ENCODE peak calls at places on chromosomes 12 and 14, in five cellular contexts. Y, Z, T, A and X are unnamed samples.

GRCh38 chr12:51009038-51009437 is 17.1 kb downstream of the SLC11A2 start:
- DNase-seq in Y (peak), T (peak), A (no peak), Z (no peak), X (no peak)

GRCh38 chr14:100568164-100568997 is 18.8 kb downstream of the BEGAIN start:
- DNase-seq in T (no peak), Z (no peak), A (no peak), Y (no peak), X (no peak)

GRCh38 chr14:36315159-36315853 is 5.1 kb downstream of the MBIP start:
- DNase-seq in T (no peak), Z (no peak), A (no peak), Y (no peak), X (no peak)

GRCh38 chr12:54231236-54231635 is 42.5 kb upstream of the SMUG1 start:
- DNase-seq in Y (no peak), T (no peak), Z (no peak), A (no peak), X (no peak)

GRCh38 chr14:20624495-20625070 is 16.9 kb downstream of the OR6S1 start:
- DNase-seq in A (peak), Z (peak), Y (peak), T (peak), X (peak)

GRCh38 chr12:111446631-111447570 is 41.2 kb downstream of the SH2B3 start:
- DNase-seq in T (no peak), Y (no peak), Z (no peak), A (no peak), X (no peak)

GRCh38 chr14:74501135-74501614 is 7.6 kb downstream of the ISCA2 start:
- DNase-seq in Y (peak), T (no peak), A (peak), Z (peak), X (peak)

GRCh38 chr12:132557969-132558856 is 52.2 kb downstream of the LRCOL1 start:
- DNase-seq in A (no peak), T (no peak), Y (no peak), Z (no peak), X (no peak)

GRCh38 chr14:101363880-101364391 is 197.4 kb upstream of the DIO3 start:
- DNase-seq in Z (no peak), T (no peak), A (no peak), Y (no peak), X (no peak)

GRCh38 chr14:70821581-70821915 is 12.2 kb upstream of the MAP3K9 start:
- DNase-seq in T (no peak), Z (no peak), Y (no peak), A (no peak), X (no peak)

GRCh38 chr12:125029756-125030358 is 35.4 kb upstream of the AACS start:
- DNase-seq in Z (no peak), Y (no peak), T (no peak), A (no peak), X (no peak)

GRCh38 chr12:75666980-75667359 is 155.6 kb upstream of the KRR1 start:
- DNase-seq in Y (peak), T (no peak), A (no peak), Z (peak), X (peak)

GRCh38 chr12:15562263-15562662 is 226.9 kb downstream of the EPS8 start:
- DNase-seq in Y (no peak), T (no peak), Z (no peak), A (no peak), X (no peak)

GRCh38 chr12:46382425-46382973 is 9.9 kb upstream of the SLC38A2 start:
- DNase-seq in Z (no peak), T (no peak), Y (no peak), A (no peak), X (no peak)

GRCh38 chr14:31166271-31166561 is 41.4 kb downstream of the HECTD1 start:
- DNase-seq in A (no peak), Y (peak), Z (no peak), T (no peak), X (no peak)

GRCh38 chr14:104532191-104532555 is 47.4 kb upstream of the C14orf180 start:
- DNase-seq in T (no peak), A (no peak), Y (no peak), Z (no peak), X (no peak)

GRCh38 chr12:120659151-120659525 is 18.7 kb downstream of the CABP1 start:
- DNase-seq in Z (no peak), T (no peak), A (no peak), Y (no peak), X (no peak)

GRCh38 chr14:91244501-91244901 is at the start of gene GPR68:
- DNase-seq in Z (peak), T (no peak), Y (peak), A (no peak), X (peak)